ENCODE peak calls at places on chromosomes 4 and X, in nine cellular contexts. E is tibial nerve, O is SK-N-SH, D is ovary, S is A549, N is upper lobe of left lung, G is suprapubic skin, Y is sigmoid colon, J is HepG2. I is an unnamed sample.
A peak's percentile ranks its signal among the peaks of the same experiment; 100 is the strongest.

GRCh38 chr4:82371398-82371972 is 2.3 kb downstream of the HNRNPD start:
- DNase-seq in E (no peak), S (no peak), Y (no peak), O (peak; percentile 27), G (no peak), D (no peak), N (no peak), J (no peak), I (no peak)

GRCh38 chr4:183504930-183505555 is at the start of gene ING2:
- DNase-seq in N (peak; percentile 85), D (peak; percentile 73), J (peak; percentile 18), Y (no peak), E (peak; percentile 9), S (peak; percentile 54), O (peak; percentile 89), G (peak; percentile 84), I (no peak)

GRCh38 chr4:26020896-26021295 is 106.9 kb downstream of the SMIM20 start:
- DNase-seq in G (no peak), Y (no peak), D (no peak), E (no peak), N (peak; percentile 35), J (peak; percentile 10), O (no peak), S (no peak), I (no peak)

GRCh38 chr4:99710681-99711345 is 53.2 kb upstream of the C4orf54 start:
- DNase-seq in S (no peak), G (no peak), E (no peak), Y (no peak), J (no peak), N (no peak), O (no peak), D (no peak), I (no peak)

GRCh38 chr4:161496-162284 is 37.4 kb downstream of the ZNF718 start:
- DNase-seq in Y (no peak), D (no peak), S (no peak), O (no peak), N (no peak), G (no peak), E (no peak), J (no peak), I (no peak)

GRCh38 chr4:117137143-117137542 is 51.8 kb upstream of the TRAM1L1 start:
- DNase-seq in O (no peak), D (no peak), G (no peak), Y (no peak), E (no peak), N (no peak), S (no peak), J (no peak), I (no peak)

GRCh38 chrX:78213331-78213730 is 73.9 kb upstream of the TAF9B start:
- DNase-seq in O (no peak), N (no peak), D (no peak), G (no peak), S (no peak), J (no peak), Y (no peak), E (no peak), I (no peak)

GRCh38 chrX:147848009-147848408 is 63.7 kb upstream of the FMR1 start:
- DNase-seq in J (no peak), Y (no peak), S (no peak), G (no peak), E (no peak), N (peak; percentile 29), D (peak; percentile 22), O (no peak), I (no peak)

GRCh38 chr4:69823481-69824186 is 36.3 kb downstream of the SULT1E1 start:
- DNase-seq in N (peak; percentile 76), O (peak; percentile 5), G (no peak), S (no peak), Y (no peak), D (no peak), J (peak; percentile 98), E (no peak), I (peak; percentile 80)

GRCh38 chrX:7132335-7133035 is 15.0 kb upstream of the STS start:
- DNase-seq in Y (no peak), E (peak; percentile 20), D (no peak), G (no peak), J (peak; percentile 80), S (peak; percentile 38), O (no peak), N (peak; percentile 88), I (peak; percentile 90)

GRCh38 chrX:55127692-55128091 is 38.9 kb downstream of the PAGE2 start:
- DNase-seq in G (no peak), S (no peak), D (no peak), E (no peak), O (no peak), J (no peak), N (no peak), Y (no peak), I (no peak)

DNA sequence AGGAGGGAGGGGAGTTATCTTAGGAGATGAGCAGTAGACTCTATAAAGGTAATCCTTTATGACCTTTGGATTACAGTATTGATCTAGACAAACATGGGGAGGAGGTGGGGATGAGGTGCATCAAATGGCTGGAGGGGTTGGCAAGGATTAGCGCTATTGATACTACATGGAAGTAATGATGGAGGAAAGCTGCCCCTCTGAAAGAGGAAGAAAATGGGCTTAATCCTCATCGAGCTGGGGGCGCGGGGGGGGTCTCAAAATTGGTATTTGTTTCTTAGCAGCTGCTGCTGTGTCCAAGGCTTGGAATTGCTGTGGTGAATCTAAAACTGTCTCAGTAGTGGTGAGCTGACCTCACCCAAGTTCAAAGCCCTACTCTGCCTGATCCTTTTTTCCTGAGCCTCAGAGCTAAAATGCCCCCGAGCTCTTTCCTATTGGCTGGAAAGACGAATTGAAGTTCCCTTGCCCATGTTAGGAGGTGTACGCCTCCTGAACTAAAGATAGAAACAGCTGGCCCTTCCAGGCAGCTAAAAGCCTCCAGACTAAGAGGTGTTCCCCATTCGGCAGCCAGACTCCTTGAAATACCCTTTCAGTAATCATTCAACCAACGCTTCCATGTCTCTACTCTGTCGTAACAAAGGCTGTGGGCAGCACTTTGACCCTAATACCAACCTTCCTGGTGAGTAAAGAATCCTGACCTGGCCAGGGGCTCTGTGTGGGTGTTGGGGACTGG is at the start of gene ITGB1BP2:
- DNase-seq in O (no peak), J (peak; percentile 43), E (no peak), Y (peak; percentile 66), G (no peak), S (no peak), N (no peak), D (no peak), I (no peak)
- H3K4me3 ChIP-seq in O (no peak within 1 kb of the TSS), J (no peak within 1 kb of the TSS), E (no peak within 1 kb of the TSS), Y (peak within 1 kb of the TSS; percentile 33), G (no peak within 1 kb of the TSS), S (no peak within 1 kb of the TSS), N (no peak within 1 kb of the TSS), D (peak within 1 kb of the TSS; percentile 16), I (peak within 1 kb of the TSS; percentile 15)

GRCh38 chr4:91064157-91064853 is 937.1 kb downstream of the CCSER1 start:
- DNase-seq in Y (no peak), S (no peak), N (no peak), E (no peak), D (no peak), G (no peak), O (peak; percentile 51), J (peak; percentile 7), I (no peak)
- TF ChIP-seq EP300 in Y (no peak), S (no peak), N (no peak), E (no peak), D (no peak), G (no peak), O (no peak), J (no peak), I (no peak)

GRCh38 chr4:93830090-93830818 is 1.7 kb downstream of the ATOH1 start:
- DNase-seq in Y (no peak), O (no peak), D (no peak), G (no peak), S (no peak), E (no peak), J (no peak), N (no peak), I (no peak)
- H3K4me3 ChIP-seq in Y (no peak overlapping the region), O (no peak overlapping the region), D (no peak overlapping the region), G (peak overlapping the region; percentile 44), S (no peak overlapping the region), E (no peak overlapping the region), J (no peak overlapping the region), N (no peak overlapping the region), I (no peak overlapping the region)

GRCh38 chrX:29044802-29045201 is 457.6 kb downstream of the IL1RAPL1 start:
- DNase-seq in D (no peak), G (no peak), N (no peak), Y (no peak), E (no peak), O (no peak), S (no peak), J (no peak), I (no peak)
- TF ChIP-seq EP300 in D (no peak), G (no peak), N (no peak), Y (no peak), E (no peak), O (no peak), S (no peak), J (no peak), I (no peak)

GRCh38 chrX:70477734-70478075 is 33.1 kb downstream of the DLG3 start:
- DNase-seq in J (peak; percentile 75), D (no peak), S (no peak), N (no peak), G (no peak), Y (no peak), E (no peak), O (no peak), I (no peak)
- H3K4me3 ChIP-seq in J (no peak overlapping the region), D (no peak overlapping the region), S (peak overlapping the region; percentile 11), N (no peak overlapping the region), G (no peak overlapping the region), Y (no peak overlapping the region), E (no peak overlapping the region), O (peak overlapping the region; percentile 11), I (no peak overlapping the region)

GRCh38 chrX:102765217-102765616 is 44.7 kb downstream of the GPRASP3 start:
- DNase-seq in S (no peak), O (no peak), N (no peak), E (peak; percentile 4), Y (peak; percentile 69), G (no peak), J (no peak), D (no peak), I (no peak)

GRCh38 chrX:102768984-102769761 is 48.6 kb downstream of the GPRASP3 start:
- DNase-seq in N (peak; percentile 75), G (peak; percentile 82), J (peak; percentile 84), D (peak; percentile 72), Y (peak; percentile 90), O (peak; percentile 75), E (peak; percentile 83), S (peak; percentile 58), I (peak; percentile 85)

GRCh38 chrX:102767287-102767686 is 46.7 kb downstream of the GPRASP3 start:
- DNase-seq in E (no peak), G (no peak), D (no peak), O (no peak), N (no peak), S (no peak), J (no peak), Y (no peak), I (no peak)

GRCh38 chrX:102765794-102766193 is 45.3 kb downstream of the GPRASP3 start:
- DNase-seq in O (no peak), E (no peak), G (no peak), Y (peak; percentile 88), J (no peak), N (no peak), S (no peak), D (no peak), I (no peak)
- TF ChIP-seq EP300 in O (peak; percentile 80), E (no peak), G (no peak), Y (peak; percentile 68), J (no peak), N (no peak), S (no peak), D (no peak), I (no peak)

GRCh38 chrX:2501246-2502102 is 698 bp upstream of the DHRSX start:
- DNase-seq in G (no peak), S (no peak), D (no peak), Y (no peak), N (peak; percentile 14), E (no peak), J (no peak), O (no peak), I (peak; percentile 23)
- H3K4me3 ChIP-seq in G (peak overlapping the region; percentile 78), S (peak overlapping the region; percentile 85), D (peak overlapping the region; percentile 72), Y (peak overlapping the region; percentile 94), N (peak overlapping the region; percentile 74), E (no peak overlapping the region), J (peak overlapping the region; percentile 49), O (no peak overlapping the region), I (peak overlapping the region; percentile 92)

I was measured in stomach.